ENCODE peak calls at places on chromosome 6, in four cellular contexts. I is A549, C is K562, D is stomach. Y is an unnamed sample. For H3K4me1, the result is how much of the 10 kb centered on the place peaks cover.

GRCh38 chr6:101413773-101414172 is 20.3 kb downstream of the GRIK2 start:
- DNase-seq in C (no peak), D (no peak), I (no peak), Y (no peak)

GRCh38 chr6:96775727-96776400 is 61.4 kb downstream of the GPR63 start:
- DNase-seq in D (no peak), C (no peak), I (no peak), Y (no peak)

GRCh38 chr6:20833881-20834515 is 299.7 kb downstream of the CDKAL1 start:
- DNase-seq in C (no peak), D (no peak), I (no peak), Y (no peak)

GRCh38 chr6:33632603-33633039 is 11.5 kb downstream of the ITPR3 start:
- DNase-seq in D (peak), C (peak), I (peak), Y (peak)

GRCh38 chr6:156686429-156686939 is 90.7 kb upstream of the ARID1B start:
- DNase-seq in I (peak), D (peak), C (no peak), Y (peak)

GRCh38 chr6:105596284-105596755 is 193.4 kb upstream of the PREP start:
- DNase-seq in C (no peak), D (no peak), I (peak), Y (no peak)

GRCh38 chr6:21340563-21340962 is 253.0 kb upstream of the SOX4 start:
- DNase-seq in C (no peak), I (no peak), D (no peak), Y (no peak)

GRCh38 chr6:100466410-100467143 is 1.9 kb upstream of the SIM1 start:
- DNase-seq in I (no peak), D (no peak), C (no peak), Y (no peak)

GRCh38 chr6:167282165-167282564 is 8.9 kb upstream of the UNC93A start:
- DNase-seq in I (no peak), D (peak), C (no peak), Y (no peak)
- H3K4me1 ChIP-seq in I (under half), D (under half), C (under half), Y (under half)

GRCh38 chr6:11425431-11425871 is 112.1 kb upstream of the TMEM170B start:
- DNase-seq in C (no peak), I (no peak), D (no peak), Y (no peak)
- TF ChIP-seq EP300 in C (no peak), I (no peak), D (no peak), Y (no peak)

DNA sequence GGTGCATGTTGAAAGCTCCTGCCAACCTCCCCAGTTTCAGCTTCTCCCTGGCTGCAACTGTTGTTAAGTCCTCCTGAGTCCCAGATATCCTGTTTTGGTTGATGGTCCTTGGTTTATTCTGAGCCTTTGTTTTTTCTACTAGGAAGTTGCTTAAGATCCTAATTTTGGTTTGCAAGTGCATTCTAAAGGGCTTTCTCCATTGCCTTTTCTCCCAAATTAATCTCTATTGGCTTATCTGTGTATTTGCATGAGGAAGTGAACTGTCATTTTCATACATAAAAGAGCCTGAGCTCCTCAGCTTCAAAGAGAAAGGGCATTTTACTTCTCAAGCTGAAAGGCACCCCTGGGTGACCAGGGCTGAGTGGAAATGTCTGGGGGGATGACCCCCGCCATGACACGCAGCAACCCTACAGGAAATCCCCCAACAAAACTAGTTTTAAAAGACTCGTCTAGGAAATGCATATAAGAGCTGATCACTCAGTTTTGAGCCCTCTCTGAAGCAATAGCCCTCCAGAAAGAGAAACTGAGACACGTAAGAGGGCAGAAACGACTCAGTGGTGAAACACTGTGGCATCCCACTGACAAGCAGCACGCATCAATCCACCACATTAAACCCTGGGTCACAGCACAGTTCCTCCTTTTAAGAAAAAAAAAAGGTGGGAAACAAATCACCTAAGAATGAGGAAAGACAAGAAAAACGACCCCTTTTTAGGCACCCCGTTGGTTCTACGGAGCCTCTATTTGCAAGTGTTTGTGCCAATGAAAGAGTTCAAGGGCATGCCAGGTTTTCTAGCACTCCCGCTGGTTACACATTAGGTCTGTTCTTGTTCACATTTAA is 140.9 kb downstream of the THBS2 start:
- DNase-seq in D (no peak), I (no peak), C (no peak), Y (no peak)
- H3K4me1 ChIP-seq in D (under half), I (under half), C (under half), Y (under half)

GRCh38 chr6:161212902-161213301 is 61.0 kb downstream of the AGPAT4 start:
- DNase-seq in D (peak), I (no peak), C (no peak), Y (no peak)

GRCh38 chr6:161215876-161216615 is 57.8 kb downstream of the AGPAT4 start:
- DNase-seq in C (no peak), I (no peak), D (no peak), Y (no peak)

GRCh38 chr6:161215193-161215592 is 58.7 kb downstream of the AGPAT4 start:
- DNase-seq in I (no peak), C (no peak), D (no peak), Y (no peak)

GRCh38 chr6:161216616-161217205 is 57.1 kb downstream of the AGPAT4 start:
- DNase-seq in I (no peak), D (no peak), C (no peak), Y (no peak)

DNA sequence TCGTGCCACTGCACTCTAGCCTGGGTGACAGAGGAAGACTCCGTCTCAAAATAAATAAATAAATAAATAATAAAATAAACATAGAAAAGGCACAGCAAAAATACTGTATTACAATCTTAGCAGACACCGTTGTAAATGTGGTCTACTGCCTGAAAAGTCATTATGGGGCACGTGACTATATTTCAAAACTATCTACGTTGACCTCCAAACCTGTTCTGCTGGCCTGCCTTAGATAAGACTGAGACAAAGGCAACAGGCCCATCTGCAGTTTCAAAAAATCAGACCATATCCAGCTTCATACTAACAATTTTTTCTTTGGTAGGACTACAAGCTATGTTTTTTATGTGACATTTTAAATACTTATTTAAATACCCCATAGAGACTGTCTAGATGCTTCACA is 59.1 kb downstream of the AGPAT4 start:
- DNase-seq in C (peak), I (no peak), D (no peak), Y (no peak)
- TF ChIP-seq EP300 in C (peak), I (no peak), D (no peak), Y (no peak)

DNA sequence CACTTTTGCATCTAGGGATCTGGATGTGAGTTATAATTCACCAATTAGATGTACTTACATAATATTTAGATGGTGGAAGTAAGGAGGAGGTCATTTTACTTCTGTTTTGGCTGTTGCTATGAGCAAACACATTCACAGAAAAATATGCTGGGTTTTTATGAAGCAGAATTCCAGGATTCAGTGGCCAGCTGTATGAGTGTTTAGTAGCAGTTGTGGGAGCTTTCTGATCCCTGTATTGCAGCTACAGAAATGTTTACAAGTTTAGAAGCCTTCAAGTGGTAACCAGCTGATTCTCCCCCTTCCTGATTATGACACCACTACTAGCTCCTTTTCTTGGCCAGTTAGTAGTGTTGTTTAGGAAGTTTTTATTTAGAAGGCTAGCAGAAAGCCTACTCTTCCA is 177.0 kb downstream of the TENT5A start:
- DNase-seq in I (no peak), C (no peak), D (no peak), Y (no peak)
- H3K4me1 ChIP-seq in I (under half), C (under half), D (under half), Y (under half)